ENCODE peak calls at places on chromosomes 7 and 10, in eight cellular contexts. C is tibial nerve, B is transverse colon, P is stomach, J is upper lobe of left lung, L is K562, X is sigmoid colon, V is H1. S is an unnamed sample. For H3K27me3, the result is how much of the 10 kb centered on the place peaks cover.

GRCh38 chr7:147653456-147653855 is 937.1 kb upstream of the C7orf33 start:
- DNase-seq in V (no peak), P (no peak), C (no peak), L (no peak), J (no peak), X (no peak), B (no peak), S (no peak)

GRCh38 chr10:70508912-70509366 is 30.4 kb downstream of the PALD1 start:
- DNase-seq in X (peak), V (peak), P (peak), L (no peak), J (peak), C (peak), B (peak), S (peak)

GRCh38 chr7:74262639-74263398 is 8.6 kb upstream of the RFC2 start:
- DNase-seq in P (no peak), L (no peak), V (no peak), C (no peak), X (no peak), B (no peak), J (no peak), S (no peak)

GRCh38 chr7:66682350-66683093 is 53.8 kb downstream of the KCTD7 start:
- DNase-seq in X (peak), C (no peak), V (no peak), L (peak), J (no peak), P (peak), B (no peak), S (peak)

GRCh38 chr10:12418725-12419278 is 69.5 kb downstream of the CAMK1D start:
- DNase-seq in J (peak), V (no peak), P (no peak), X (peak), B (no peak), L (no peak), C (no peak), S (no peak)

GRCh38 chr7:106243893-106244292 is 40.9 kb downstream of the NAMPT start:
- DNase-seq in V (no peak), P (no peak), B (no peak), C (no peak), X (no peak), L (peak), J (no peak), S (no peak)

GRCh38 chr7:71942115-71942514 is 470.0 kb downstream of the CALN1 start:
- DNase-seq in C (no peak), B (no peak), X (no peak), L (no peak), P (no peak), J (peak), V (no peak), S (no peak)

GRCh38 chr7:151085691-151086620 is at the start of gene AGAP3:
- DNase-seq in P (peak), L (peak), C (peak), J (peak), X (peak), V (peak), B (peak), S (peak)

GRCh38 chr10:113071446-113071845 is 121.4 kb downstream of the TCF7L2 start:
- DNase-seq in J (no peak), P (peak), C (no peak), V (no peak), B (peak), L (no peak), X (no peak), S (peak)

GRCh38 chr10:118423800-118424479 is 81.8 kb upstream of the FAM204A start:
- DNase-seq in V (peak), X (peak), L (peak), J (no peak), B (peak), C (peak), P (peak), S (peak)

GRCh38 chr7:97819161-97819560 is 53.0 kb downstream of the ASNS start:
- DNase-seq in L (no peak), P (no peak), C (no peak), X (no peak), V (no peak), B (no peak), J (no peak), S (no peak)

GRCh38 chr7:22361320-22361719 is 4.4 kb upstream of the RAPGEF5 start:
- DNase-seq in V (no peak), C (no peak), L (no peak), J (no peak), P (no peak), B (no peak), X (no peak), S (no peak)

GRCh38 chr7:134646425-134647305 is at the start of gene BPGM:
- DNase-seq in L (peak), X (peak), V (peak), B (peak), J (peak), C (peak), P (peak), S (peak)
- TF ChIP-seq CTCF in L (peak), X (no peak), V (peak), B (no peak), J (no peak), C (no peak), P (no peak), S (no peak)

GRCh38 chr7:4742051-4742573 is 33.3 kb upstream of the AP5Z1 start:
- DNase-seq in V (no peak), B (peak), P (peak), C (no peak), L (no peak), J (peak), X (no peak), S (no peak)

GRCh38 chr7:4739528-4739992 is 35.9 kb upstream of the AP5Z1 start:
- DNase-seq in L (peak), P (peak), B (no peak), X (no peak), C (no peak), V (no peak), J (no peak), S (no peak)

GRCh38 chr7:4740796-4741195 is 34.6 kb upstream of the AP5Z1 start:
- DNase-seq in C (no peak), L (no peak), V (no peak), J (peak), P (no peak), X (no peak), B (no peak), S (no peak)

GRCh38 chr7:4737300-4737699 is 38.1 kb upstream of the AP5Z1 start:
- DNase-seq in L (no peak), J (no peak), V (no peak), X (no peak), C (no peak), B (no peak), P (no peak), S (no peak)

DNA sequence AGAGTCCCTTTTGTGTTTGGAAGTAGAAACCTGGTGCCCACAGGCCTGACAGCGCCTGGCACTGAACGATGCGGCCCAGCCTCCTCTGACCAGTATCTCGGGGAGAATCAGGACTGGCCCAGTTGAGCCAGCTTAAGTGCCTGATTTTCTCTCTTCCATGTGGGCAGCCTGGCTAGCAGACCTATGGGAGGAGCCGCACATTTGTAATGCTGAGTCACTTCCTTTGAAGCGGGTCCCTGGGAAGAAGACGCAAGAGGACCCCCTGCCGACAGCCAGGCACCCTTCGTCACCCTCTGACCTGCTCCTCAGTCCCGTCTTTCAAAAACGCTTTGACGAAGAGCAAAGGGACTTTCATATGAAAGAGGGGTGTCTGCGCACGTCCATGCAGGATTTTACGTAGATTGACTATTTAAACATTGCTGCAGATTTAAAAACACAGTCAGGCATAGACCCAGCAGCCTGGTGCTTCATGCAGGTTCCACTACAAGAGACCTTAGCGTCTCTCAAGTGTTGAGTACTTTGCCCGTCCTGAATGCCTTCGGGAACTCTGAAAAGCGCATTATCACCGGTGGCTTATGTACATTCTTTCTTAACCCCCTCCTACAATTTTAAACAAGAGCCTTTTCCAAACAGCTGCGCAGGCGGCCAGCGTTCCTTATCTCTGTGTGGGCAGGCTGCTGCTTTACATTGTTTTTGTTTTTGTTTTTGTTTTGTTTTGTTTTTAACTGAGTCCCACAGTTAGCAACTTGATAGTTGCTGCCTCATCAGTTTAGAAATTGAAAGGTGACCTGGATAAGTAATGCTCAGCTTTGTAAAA is 36.5 kb upstream of the AP5Z1 start:
- DNase-seq in P (peak), V (peak), C (no peak), B (no peak), X (peak), L (peak), J (no peak), S (no peak)
- H3K27me3 ChIP-seq in P (under half), V (under half), C (under half), B (under half), X (under half), L (under half), J (under half), S (under half)

GRCh38 chr10:42937649-42938180 is 139.2 kb upstream of the RET start:
- DNase-seq in V (no peak), X (no peak), C (no peak), L (no peak), J (no peak), P (no peak), B (no peak), S (no peak)

GRCh38 chr10:42938351-42938750 is 138.5 kb upstream of the RET start:
- DNase-seq in J (no peak), L (no peak), P (no peak), C (no peak), X (no peak), V (peak), B (no peak), S (no peak)

GRCh38 chr10:42939685-42940366 is 137.0 kb upstream of the RET start:
- DNase-seq in P (no peak), B (no peak), V (peak), J (no peak), C (no peak), X (peak), L (no peak), S (no peak)

GRCh38 chr10:42940487-42941157 is 136.2 kb upstream of the RET start:
- DNase-seq in X (peak), B (no peak), L (no peak), J (peak), C (no peak), V (peak), P (no peak), S (no peak)

GRCh38 chr10:42939237-42939636 is 137.6 kb upstream of the RET start:
- DNase-seq in C (no peak), P (peak), V (peak), L (no peak), J (no peak), X (peak), B (no peak), S (no peak)
- TF ChIP-seq EP300 in C (no peak), P (no peak), V (no peak), L (no peak), J (no peak), X (no peak), B (no peak), S (no peak)

GRCh38 chr7:49001610-49002033 is 77.3 kb downstream of the CDC14C start:
- DNase-seq in L (peak), V (peak), B (peak), X (no peak), P (no peak), C (no peak), J (no peak), S (no peak)
- TF ChIP-seq CTCF in L (no peak), V (peak), B (peak), X (no peak), P (no peak), C (no peak), J (no peak), S (no peak)

GRCh38 chr10:14236341-14236740 is 94.4 kb downstream of the FRMD4A start:
- DNase-seq in J (peak), X (no peak), V (no peak), P (no peak), C (no peak), B (no peak), L (no peak), S (no peak)
- H3K27me3 ChIP-seq in J (under half), X (under half), V (under half), P (under half), C (under half), B (under half), L (under half), S (under half)

DNA sequence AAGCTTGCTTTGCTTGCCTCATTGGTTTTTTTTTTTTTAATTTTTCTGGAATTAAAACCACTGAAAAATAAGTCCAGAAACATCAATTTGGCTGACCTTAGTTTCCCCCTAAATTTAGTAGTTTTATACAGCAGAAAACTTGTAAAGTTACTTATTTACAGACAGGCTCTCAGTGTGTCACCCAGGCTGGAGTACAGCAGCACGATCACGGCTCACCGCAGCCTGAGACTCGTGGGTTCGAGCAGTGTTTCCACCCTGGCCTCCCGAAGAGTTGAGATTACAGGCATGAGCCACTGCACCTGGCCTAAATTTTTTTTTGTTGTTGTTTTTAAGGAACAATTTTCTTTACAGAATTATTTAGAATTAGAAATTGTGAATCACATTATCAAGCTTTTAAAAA is 250.5 kb downstream of the SDK1 start:
- DNase-seq in C (no peak), B (no peak), P (no peak), X (no peak), L (no peak), V (no peak), J (peak), S (no peak)
- TF ChIP-seq EP300 in C (no peak), B (no peak), P (no peak), X (no peak), L (no peak), V (no peak), J (no peak), S (no peak)

DNA sequence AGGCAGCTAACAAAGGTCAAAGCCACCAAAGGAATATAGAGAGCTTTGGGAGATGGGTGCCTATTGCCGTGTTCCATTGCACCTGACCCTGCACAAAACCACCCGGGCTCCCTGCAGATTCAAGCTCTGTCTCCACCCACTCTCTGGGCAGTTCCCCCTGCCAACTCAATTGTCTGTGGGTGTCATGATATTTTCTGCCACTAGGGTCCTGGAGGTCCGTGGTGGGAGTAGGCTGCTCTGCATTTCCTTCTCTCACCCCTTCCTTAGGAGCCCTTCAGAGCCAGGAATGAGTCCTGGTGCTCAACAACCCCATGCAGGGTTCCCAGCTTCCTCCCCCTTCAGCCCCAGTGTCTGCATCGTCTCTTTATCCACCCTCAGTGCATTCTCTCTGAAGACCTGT is 34.1 kb downstream of the PNLIPRP2 start:
- DNase-seq in B (no peak), L (no peak), P (no peak), C (no peak), V (no peak), X (no peak), J (no peak), S (no peak)
- TF ChIP-seq CTCF in B (no peak), L (no peak), P (no peak), C (peak), V (peak), X (no peak), J (no peak), S (no peak)

DNA sequence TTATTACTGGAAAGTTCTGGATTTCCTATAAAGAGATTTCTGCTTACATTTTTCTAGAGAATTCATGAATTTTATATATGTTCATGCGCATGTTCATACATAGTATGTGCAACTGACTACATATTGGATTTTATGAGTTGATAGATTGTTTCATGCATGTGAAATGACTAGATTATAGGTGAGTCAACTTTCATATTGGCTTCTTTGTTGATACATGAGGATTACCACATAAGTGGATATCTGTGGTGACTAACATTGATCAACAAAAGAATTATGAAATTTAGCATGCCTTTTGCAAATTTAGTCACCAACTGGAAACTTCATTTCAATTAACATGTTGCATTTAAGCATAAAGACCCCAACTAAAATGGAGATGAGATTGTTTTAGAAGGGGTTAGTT is 99.0 kb downstream of the GNAT3 start:
- DNase-seq in P (no peak), V (no peak), B (no peak), X (no peak), J (no peak), L (no peak), C (no peak), S (no peak)
- H3K27me3 ChIP-seq in P (under half), V (under half), B (under half), X (under half), J (under half), L (under half), C (under half), S (under half)

DNA sequence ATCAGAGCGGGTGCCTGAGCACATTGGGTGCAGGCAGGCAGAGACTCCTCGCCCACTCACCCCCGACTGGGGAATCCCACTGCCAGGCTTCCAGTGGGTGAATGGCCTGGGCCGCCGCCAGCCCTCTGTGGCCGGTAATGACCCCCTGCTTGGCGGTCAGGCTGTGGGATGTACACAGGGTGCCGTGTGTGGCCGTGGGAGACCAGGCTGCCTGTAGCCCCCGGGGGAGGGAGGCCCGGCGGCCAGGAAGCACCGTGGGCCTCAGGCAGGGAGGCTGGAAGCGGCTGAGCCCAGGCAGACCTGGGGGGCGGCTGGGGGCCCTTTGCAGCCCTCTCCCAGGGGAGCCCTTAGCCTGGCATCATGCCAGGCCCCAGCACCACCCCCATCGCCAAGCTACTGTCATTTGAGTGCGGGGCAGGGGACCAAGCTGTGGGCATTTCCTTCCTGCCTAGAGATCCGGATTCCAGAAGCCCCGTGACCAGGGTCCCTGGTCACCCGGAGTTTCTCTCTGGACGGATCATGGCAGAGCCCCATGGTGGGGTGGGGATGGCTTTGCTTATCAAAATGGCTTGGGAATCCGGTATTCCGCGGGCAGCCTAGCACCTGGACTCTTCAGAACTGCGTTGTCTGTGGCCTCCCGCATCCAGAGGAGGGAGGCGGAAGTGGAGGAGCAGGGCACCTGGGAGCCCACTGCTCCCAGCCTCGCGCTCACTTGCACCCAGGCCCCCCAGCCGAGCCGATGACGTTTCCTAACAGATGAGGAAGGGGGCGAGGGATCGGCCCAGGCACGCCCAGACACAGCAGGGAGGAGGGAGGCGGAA is 1.1 kb downstream of the TTYH3 start:
- DNase-seq in L (no peak), P (peak), X (peak), B (peak), J (peak), V (no peak), C (peak), S (peak)
- TF ChIP-seq EP300 in L (no peak), P (no peak), X (no peak), B (no peak), J (no peak), V (no peak), C (no peak), S (no peak)

GRCh38 chr10:37268266-37268665 is 142.9 kb downstream of the ANKRD30A start:
- DNase-seq in V (no peak), C (no peak), B (no peak), J (no peak), P (no peak), L (no peak), X (no peak), S (no peak)

DNA sequence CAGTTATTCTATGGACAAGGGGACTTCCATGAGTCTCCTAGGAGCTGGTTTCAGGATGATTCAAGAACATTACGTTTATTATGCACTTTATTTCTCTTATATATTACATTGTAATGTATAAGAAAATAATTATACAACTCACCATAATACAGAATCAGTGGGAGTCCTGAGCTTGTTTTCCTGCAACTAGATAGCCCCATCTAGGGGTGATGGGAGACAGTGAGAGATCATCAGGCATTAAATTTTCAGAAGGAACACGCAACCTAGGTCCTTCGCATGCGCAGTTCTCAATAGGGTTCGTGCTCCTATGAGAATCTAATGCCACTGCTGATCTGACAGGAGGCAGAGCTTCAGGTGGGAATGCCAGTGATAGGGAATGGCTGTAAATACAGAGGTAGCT is 137.9 kb downstream of the ANKRD30A start:
- DNase-seq in V (peak), P (no peak), B (no peak), L (no peak), C (no peak), J (no peak), X (no peak), S (no peak)
- TF ChIP-seq CTCF in V (no peak), P (no peak), B (no peak), L (no peak), C (no peak), J (no peak), X (peak), S (no peak)